ENCODE peak calls at places on chromosome 14, in five cellular contexts. Y is mesenchymal stem cell, G is neuronal stem cell, M is H1, R is trophoblast cell. Q is an unnamed sample.

GRCh38 chr14:101584049-101584859 is 23.0 kb downstream of the DIO3 start:
- DNase-seq in Y (no peak), G (no peak), M (no peak), R (peak), Q (no peak)

GRCh38 chr14:28635387-28635786 is 131.2 kb upstream of the FOXG1 start:
- DNase-seq in Y (peak), G (peak), M (no peak), R (peak), Q (no peak)

GRCh38 chr14:69247691-69248440 is 12.1 kb upstream of the GALNT16 start:
- DNase-seq in Y (no peak), G (no peak), M (no peak), R (peak), Q (no peak)

GRCh38 chr14:38357557-38357956 is 101.7 kb upstream of the CLEC14A start:
- DNase-seq in Y (peak), G (no peak), M (no peak), R (no peak), Q (no peak)

GRCh38 chr14:38078393-38078792 is 129.3 kb upstream of the SSTR1 start:
- DNase-seq in Y (no peak), G (no peak), M (no peak), R (no peak), Q (no peak)

GRCh38 chr14:48560421-48560820 is 885.0 kb upstream of the MDGA2 start:
- DNase-seq in Y (peak), G (no peak), M (no peak), R (no peak), Q (no peak)

GRCh38 chr14:46051801-46052200 is 599.8 kb downstream of the RPL10L start:
- DNase-seq in Y (no peak), G (no peak), M (no peak), R (no peak), Q (no peak)

GRCh38 chr14:53908416-53908815 is 48.2 kb downstream of the BMP4 start:
- DNase-seq in Y (no peak), G (no peak), M (no peak), R (no peak), Q (no peak)

GRCh38 chr14:106372870-106373657 is 846.7 kb downstream of the TMEM121 start:
- DNase-seq in Y (no peak), G (no peak), M (peak), R (peak), Q (no peak)

GRCh38 chr14:68552597-68552996 is 240.3 kb downstream of the ZFP36L1 start:
- DNase-seq in Y (peak), G (no peak), M (no peak), R (no peak), Q (no peak)

GRCh38 chr14:89221109-89221508 is 195.9 kb downstream of the FOXN3 start:
- DNase-seq in Y (peak), G (no peak), M (no peak), R (peak), Q (no peak)

GRCh38 chr14:50067723-50068495 is 48.5 kb downstream of the VCPKMT start:
- DNase-seq in Y (no peak), G (no peak), M (no peak), R (no peak), Q (no peak)

GRCh38 chr14:24146622-24146977 is 190 bp upstream of the PSME2 start:
- DNase-seq in Y (peak), G (peak), M (no peak), R (peak), Q (peak)

GRCh38 chr14:76867536-76868452 is 41.6 kb downstream of the LRRC74A start:
- DNase-seq in Y (no peak), G (no peak), M (no peak), R (no peak), Q (no peak)

GRCh38 chr14:51251486-51251885 is 11.4 kb downstream of the TMX1 start:
- DNase-seq in Y (no peak), G (no peak), M (no peak), R (no peak), Q (no peak)

GRCh38 chr14:101567252-101567651 is 6.0 kb downstream of the DIO3 start:
- DNase-seq in Y (no peak), G (no peak), M (no peak), R (no peak), Q (no peak)

GRCh38 chr14:63840981-63841380 is 11.8 kb upstream of the SYNE2 start:
- DNase-seq in Y (no peak), G (no peak), M (peak), R (peak), Q (peak)

GRCh38 chr14:57533214-57533613 is 39.6 kb upstream of the CCDC198 start:
- DNase-seq in Y (peak), G (peak), M (no peak), R (peak), Q (no peak)

GRCh38 chr14:67526676-67527459 is 6.2 kb upstream of the PLEKHH1 start:
- DNase-seq in Y (peak), G (no peak), M (peak), R (peak), Q (peak)

GRCh38 chr14:50318031-50318626 is 6.0 kb downstream of the DMAC2L start:
- DNase-seq in Y (peak), G (no peak), M (no peak), R (peak), Q (no peak)

DNA sequence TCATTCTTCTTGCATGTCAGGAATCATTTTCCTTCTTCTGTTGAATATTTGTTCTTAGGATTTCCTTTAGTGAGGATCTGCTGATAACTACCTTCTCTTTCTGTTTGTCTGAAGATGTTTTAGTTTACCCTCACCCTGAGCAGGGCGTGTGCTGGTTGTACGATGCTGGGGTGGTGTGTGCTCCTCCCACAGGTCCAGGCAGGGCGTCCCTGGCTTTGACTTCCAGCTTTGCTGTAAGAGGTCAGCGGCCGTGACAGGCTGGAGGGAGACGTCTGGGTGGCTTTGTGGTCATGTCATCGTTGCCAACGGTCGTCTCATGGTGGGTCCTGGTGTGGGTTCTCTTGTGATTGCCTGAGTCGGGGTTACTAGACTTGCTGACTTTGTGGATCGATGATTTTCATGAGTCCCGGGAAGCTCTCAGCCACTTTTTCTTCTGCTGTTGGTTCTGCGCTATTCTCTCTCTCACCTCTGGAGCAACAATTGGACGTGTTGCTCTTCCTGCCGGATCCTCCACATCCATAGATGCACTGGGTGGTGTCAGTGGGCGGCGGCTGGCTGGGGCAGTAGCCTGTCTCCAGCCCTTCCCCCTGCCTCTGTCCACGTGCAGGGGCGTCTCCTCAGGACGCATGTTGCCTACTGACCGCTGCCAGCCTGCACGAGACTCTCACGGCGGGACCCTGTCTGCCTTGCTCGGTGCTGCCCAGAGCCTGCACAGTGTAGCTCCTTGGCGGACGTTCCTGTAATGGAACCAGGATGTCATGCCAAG is 8.4 kb downstream of the PACS2 start:
- DNase-seq in Y (no peak), G (no peak), M (no peak), R (no peak), Q (peak)
- H3K14ac ChIP-seq in Y (no peak), G (peak), M (no peak), R (no peak), Q (no peak)

DNA sequence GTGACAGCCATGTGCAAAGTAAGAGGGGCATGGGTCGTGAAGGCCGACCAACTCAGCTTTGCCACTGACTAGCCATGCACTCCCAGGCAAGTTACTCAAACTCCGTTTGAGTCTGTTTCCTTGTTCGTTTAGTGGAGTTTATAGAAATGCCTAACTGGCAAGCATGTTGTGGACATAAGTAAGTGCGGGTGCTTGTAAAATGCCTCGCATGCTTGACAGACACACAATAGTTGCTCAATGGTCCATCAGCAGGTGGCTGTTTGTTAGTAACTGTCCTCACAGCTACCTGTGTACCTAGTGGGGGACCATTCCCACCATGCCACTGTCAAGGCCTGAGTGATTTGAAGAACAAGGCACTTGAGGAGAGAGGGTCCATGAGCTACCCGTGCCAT is 338.3 kb downstream of the DPF3 start:
- DNase-seq in Y (no peak), G (no peak), M (no peak), R (peak), Q (no peak)
- H3K4me2 ChIP-seq in Y (no peak), G (no peak), M (no peak), R (no peak), Q (no peak)

DNA sequence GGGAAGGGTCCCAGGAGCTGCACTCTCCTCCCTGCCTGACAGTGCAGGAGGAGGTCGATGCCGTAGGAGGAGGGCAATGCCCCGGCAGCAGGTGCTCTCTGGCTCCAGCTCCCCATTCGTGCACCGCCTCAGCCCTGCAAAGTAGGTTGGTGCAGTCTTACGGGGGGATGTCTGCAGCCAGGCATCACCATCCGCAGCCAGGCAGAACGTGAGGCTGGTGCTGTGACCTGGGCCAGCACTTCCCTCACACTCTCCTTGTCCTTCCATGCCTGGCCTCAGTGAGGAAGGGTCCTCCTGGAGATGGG is 185.0 kb upstream of the C14orf180 start:
- DNase-seq in Y (no peak), G (no peak), M (no peak), R (no peak), Q (peak)
- H2BK12ac ChIP-seq in Y (no peak), G (no peak), M (peak), R (no peak), Q (no peak)

GRCh38 chr14:65229431-65230286 is 127.3 kb upstream of the MAX start:
- DNase-seq in Y (peak), G (peak), M (peak), R (no peak), Q (peak)

GRCh38 chr14:65226824-65227604 is 124.7 kb upstream of the MAX start:
- DNase-seq in Y (peak), G (no peak), M (no peak), R (peak), Q (no peak)

GRCh38 chr14:65228956-65229355 is 126.6 kb upstream of the MAX start:
- DNase-seq in Y (no peak), G (no peak), M (no peak), R (no peak), Q (no peak)

GRCh38 chr14:65230287-65230728 is 128.0 kb upstream of the MAX start:
- DNase-seq in Y (no peak), G (no peak), M (no peak), R (no peak), Q (no peak)

DNA sequence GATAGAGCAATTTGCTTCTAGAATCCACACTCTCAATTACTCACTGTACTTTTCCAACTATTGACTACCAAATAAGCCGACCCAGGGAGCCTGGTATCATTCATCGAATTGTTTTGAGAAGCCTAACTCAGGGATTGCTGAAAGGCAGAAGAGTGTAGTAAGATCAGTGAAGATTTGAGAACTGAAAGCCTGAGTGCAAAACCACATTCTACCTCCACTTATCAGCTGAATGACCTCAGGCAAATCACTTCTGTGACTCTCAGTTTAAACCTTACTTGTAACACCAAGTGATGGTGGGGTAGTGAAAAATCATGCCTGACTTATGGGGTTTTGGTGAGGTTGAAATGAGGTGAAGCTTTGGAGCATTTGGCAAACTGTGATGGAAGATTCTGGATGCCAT is 126.1 kb upstream of the MAX start:
- DNase-seq in Y (no peak), G (no peak), M (no peak), R (peak), Q (no peak)
- H3K14ac ChIP-seq in Y (no peak), G (no peak), M (no peak), R (peak), Q (no peak)

GRCh38 chr14:103185051-103186027 is 62.1 kb downstream of the TNFAIP2 start:
- DNase-seq in Y (peak), G (peak), M (no peak), R (peak), Q (no peak)
- H3K4me2 ChIP-seq in Y (no peak), G (no peak), M (no peak), R (no peak), Q (no peak)

DNA sequence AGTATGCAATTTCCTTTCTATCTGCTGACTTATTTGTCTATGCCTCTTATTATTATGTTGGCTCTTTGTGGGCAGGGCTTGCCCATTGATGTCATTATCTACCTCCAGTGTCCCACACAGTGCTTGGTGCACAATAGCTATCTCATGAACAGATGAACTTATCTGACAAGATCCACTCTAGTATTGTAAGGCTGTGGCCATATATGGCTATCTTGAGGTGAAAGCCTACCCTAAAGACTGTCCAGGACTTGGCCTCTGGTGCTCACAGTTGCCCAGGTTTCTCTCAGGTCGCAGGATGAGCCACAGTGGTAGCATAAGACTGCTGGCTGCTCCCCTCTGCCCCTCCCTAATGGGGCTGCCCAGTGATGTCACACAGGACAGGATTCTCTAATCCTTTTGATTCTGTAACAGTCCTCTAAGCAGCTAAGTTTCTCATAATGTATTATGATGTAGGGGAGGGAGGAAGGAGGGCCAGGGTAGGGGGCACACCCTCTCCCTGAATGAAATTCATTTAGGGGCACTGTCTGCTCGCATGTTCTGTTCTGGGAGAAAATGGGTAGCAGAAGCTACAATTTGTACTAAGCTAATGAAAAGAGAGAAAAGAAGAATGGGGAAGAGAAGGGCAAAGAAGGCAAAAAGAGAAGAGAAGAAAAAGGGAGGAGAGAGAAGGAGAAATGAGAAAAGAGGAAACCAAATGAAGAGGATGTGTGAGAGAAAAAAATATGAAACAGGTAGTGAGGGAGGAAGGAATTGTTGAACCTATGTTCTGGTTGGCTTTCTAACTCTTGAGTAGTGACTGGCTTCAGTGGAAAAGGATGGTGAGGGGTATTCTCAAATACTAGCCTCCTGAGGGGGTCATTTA is 3.5 kb upstream of the PPM1A start:
- DNase-seq in Y (no peak), G (no peak), M (no peak), R (no peak), Q (no peak)
- H2BK12ac ChIP-seq in Y (no peak), G (no peak), M (no peak), R (no peak), Q (no peak)

Q was measured in H9.